ENCODE peak calls at places on chromosomes 11 and 22, in nine cellular contexts. W, M, P, S, A, T, C, K and D are unnamed samples.

GRCh38 chr22:45544588-45545170 is 42.0 kb downstream of the FBLN1 start:
- DNase-seq in W (no peak), M (no peak), P (no peak), S (no peak), A (no peak), T (no peak), C (no peak), K (no peak), D (no peak)

GRCh38 chr11:131889146-131889577 is 518.7 kb downstream of the NTM start:
- DNase-seq in W (peak; percentile 83), M (no peak), P (no peak), S (peak; percentile 92), A (peak; percentile 42), T (no peak), C (no peak), K (peak; percentile 56), D (no peak)

GRCh38 chr22:19568337-19569311 is 44.4 kb upstream of the CLDN5 start:
- DNase-seq in W (no peak), M (no peak), P (no peak), S (peak; percentile 76), A (no peak), T (no peak), C (no peak), K (peak; percentile 63), D (no peak)

GRCh38 chr11:119709638-119710346 is 19.2 kb downstream of the NECTIN1 start:
- DNase-seq in W (peak; percentile 79), M (no peak), P (no peak), S (peak; percentile 20), A (no peak), T (no peak), C (no peak), K (no peak), D (peak; percentile 65)

GRCh38 chr11:1563149-1563638 is 8.9 kb downstream of the DUSP8 start:
- DNase-seq in W (no peak), M (no peak), P (no peak), S (no peak), A (no peak), T (no peak), C (no peak), K (no peak), D (no peak)

GRCh38 chr22:22556995-22557925 is 1.8 kb downstream of the PRAME start:
- DNase-seq in W (peak; percentile 84), M (no peak), P (no peak), S (peak; percentile 46), A (no peak), T (no peak), C (no peak), K (no peak), D (no peak)

GRCh38 chr11:44628730-44629361 is 63.4 kb downstream of the CD82 start:
- DNase-seq in W (no peak), M (no peak), P (no peak), S (no peak), A (no peak), T (no peak), C (no peak), K (no peak), D (no peak)

GRCh38 chr22:18088825-18089568 is 11.2 kb downstream of the PEX26 start:
- DNase-seq in W (no peak), M (no peak), P (no peak), S (no peak), A (no peak), T (no peak), C (no peak), K (no peak), D (no peak)

GRCh38 chr22:44347549-44347948 is 34.8 kb upstream of the SHISAL1 start:
- DNase-seq in W (no peak), M (no peak), P (no peak), S (no peak), A (no peak), T (no peak), C (no peak), K (no peak), D (no peak)

GRCh38 chr22:20112623-20113511 is 3.0 kb upstream of the RANBP1 start:
- DNase-seq in W (no peak), M (no peak), P (no peak), S (no peak), A (no peak), T (no peak), C (no peak), K (no peak), D (peak; percentile 77)

GRCh38 chr22:39292561-39293074 is 26.8 kb downstream of the RPL3 start:
- DNase-seq in W (no peak), M (peak; percentile 45), P (no peak), S (peak; percentile 90), A (peak; percentile 54), T (peak; percentile 66), C (no peak), K (peak; percentile 80), D (peak; percentile 93)

GRCh38 chr11:12669930-12670329 is 4.3 kb upstream of the TEAD1 start:
- DNase-seq in W (no peak), M (no peak), P (no peak), S (no peak), A (no peak), T (no peak), C (no peak), K (no peak), D (no peak)